ENCODE peak calls at places on chromosomes 7 and 10, in nine cellular contexts. M is ureter; V is activated CD4-positive, alpha-beta T cell treated with anti-CD3 and anti-CD28 coated beads for 24 hours; G is left colon; C is G401; O is tibial artery; Y is CD8-positive, alpha-beta T cell; P is hepatic stellate cell; D is adrenal gland. T is an unnamed sample.

GRCh38 chr7:30983042-30983913 is 19.5 kb downstream of the GHRHR start:
- DNase-seq in M (peak), V (peak), G (peak), C (peak), O (peak), Y (peak), P (peak), D (peak), T (peak)

GRCh38 chr7:44289341-44290249 is 35.8 kb downstream of the CAMK2B start:
- DNase-seq in M (peak), V (no peak), G (peak), C (peak), O (peak), Y (peak), P (no peak), D (no peak), T (no peak)

GRCh38 chr7:80370587-80370986 is 141.3 kb downstream of the GNAT3 start:
- DNase-seq in M (no peak), V (no peak), G (no peak), C (no peak), O (no peak), Y (no peak), P (no peak), D (no peak), T (no peak)

GRCh38 chr10:24462889-24463552 is 254.1 kb downstream of the KIAA1217 start:
- DNase-seq in M (no peak), V (no peak), G (no peak), C (no peak), O (no peak), Y (no peak), P (no peak), D (no peak), T (no peak)

GRCh38 chr7:81159402-81159801 is 240.6 kb upstream of the SEMA3C start:
- DNase-seq in M (no peak), V (no peak), G (no peak), C (no peak), O (no peak), Y (no peak), P (no peak), D (no peak), T (no peak)

GRCh38 chr7:83947260-83947659 is 247.3 kb downstream of the SEMA3A start:
- DNase-seq in M (no peak), V (no peak), G (no peak), C (peak), O (no peak), Y (no peak), P (peak), D (peak), T (peak)

GRCh38 chr10:101224910-101225823 is 4.1 kb downstream of the LBX1 start:
- DNase-seq in M (no peak), V (no peak), G (no peak), C (no peak), O (no peak), Y (no peak), P (no peak), D (peak), T (no peak)

GRCh38 chr7:86844608-86845007 is 200.9 kb downstream of the GRM3 start:
- DNase-seq in M (no peak), V (no peak), G (no peak), C (no peak), O (no peak), Y (no peak), P (no peak), D (no peak), T (no peak)

GRCh38 chr10:132508497-132509443 is 28.8 kb upstream of the INPP5A start:
- DNase-seq in M (peak), V (no peak), G (peak), C (peak), O (peak), Y (no peak), P (peak), D (peak), T (no peak)

GRCh38 chr10:126588024-126588423 is 82.5 kb downstream of the C10orf90 start:
- DNase-seq in M (no peak), V (no peak), G (no peak), C (no peak), O (no peak), Y (no peak), P (no peak), D (no peak), T (no peak)

GRCh38 chr7:74173074-74173473 is 1.1 kb upstream of the EIF4H start:
- DNase-seq in M (no peak), V (no peak), G (peak), C (peak), O (no peak), Y (no peak), P (no peak), D (peak), T (no peak)

GRCh38 chr7:3695602-3696001 is 394.6 kb downstream of the SDK1 start:
- DNase-seq in M (no peak), V (no peak), G (no peak), C (no peak), O (no peak), Y (no peak), P (no peak), D (no peak), T (no peak)

GRCh38 chr7:132573237-132573636 is 3.0 kb downstream of the PLXNA4 start:
- DNase-seq in M (no peak), V (no peak), G (no peak), C (no peak), O (no peak), Y (no peak), P (no peak), D (no peak), T (no peak)

GRCh38 chr7:41104621-41105020 is 598.3 kb downstream of the INHBA start:
- DNase-seq in M (no peak), V (no peak), G (no peak), C (no peak), O (no peak), Y (no peak), P (no peak), D (no peak), T (no peak)

GRCh38 chr10:101767600-101767945 is 8.3 kb downstream of the FGF8 start:
- DNase-seq in M (no peak), V (no peak), G (no peak), C (no peak), O (no peak), Y (no peak), P (no peak), D (no peak), T (no peak)

GRCh38 chr7:24871765-24872164 is 108.2 kb downstream of the OSBPL3 start:
- DNase-seq in M (no peak), V (no peak), G (no peak), C (no peak), O (no peak), Y (no peak), P (no peak), D (no peak), T (peak)

GRCh38 chr7:105521027-105521730 is 892 bp downstream of the PUS7 start:
- DNase-seq in M (peak), V (peak), G (peak), C (peak), O (peak), Y (peak), P (peak), D (peak), T (peak)

GRCh38 chr10:92387289-92387940 is 96.4 kb downstream of the MARCHF5 start:
- DNase-seq in M (no peak), V (peak), G (no peak), C (peak), O (no peak), Y (no peak), P (peak), D (peak), T (peak)

GRCh38 chr10:131961777-131962450 is 19.8 kb downstream of the BNIP3 start:
- DNase-seq in M (no peak), V (no peak), G (no peak), C (peak), O (no peak), Y (no peak), P (no peak), D (no peak), T (no peak)

GRCh38 chr7:106285801-106286492 is 1.2 kb upstream of the NAMPT start:
- DNase-seq in M (no peak), V (peak), G (no peak), C (peak), O (no peak), Y (no peak), P (peak), D (peak), T (no peak)

GRCh38 chr10:126239844-126240243 is 148.4 kb downstream of the ADAM12 start:
- DNase-seq in M (no peak), V (no peak), G (no peak), C (no peak), O (no peak), Y (no peak), P (no peak), D (no peak), T (no peak)

GRCh38 chr10:99834410-99834809 is 52.0 kb downstream of the ABCC2 start:
- DNase-seq in M (no peak), V (no peak), G (no peak), C (no peak), O (no peak), Y (no peak), P (peak), D (no peak), T (no peak)

GRCh38 chr7:76294344-76295024 is 8.0 kb upstream of the HSPB1 start:
- DNase-seq in M (peak), V (no peak), G (peak), C (peak), O (peak), Y (no peak), P (peak), D (peak), T (no peak)

GRCh38 chr10:6667679-6668270 is 87.7 kb upstream of the PRKCQ start:
- DNase-seq in M (no peak), V (peak), G (no peak), C (peak), O (no peak), Y (no peak), P (peak), D (peak), T (peak)

GRCh38 chr7:116953727-116954442 is 584 bp downstream of the ST7 start:
- DNase-seq in M (peak), V (peak), G (peak), C (peak), O (peak), Y (no peak), P (peak), D (peak), T (peak)

GRCh38 chr10:24944512-24945255 is 7.7 kb downstream of the PRTFDC1 start:
- DNase-seq in M (no peak), V (no peak), G (peak), C (no peak), O (no peak), Y (no peak), P (no peak), D (peak), T (peak)

GRCh38 chr7:98107313-98107691 is 640 bp downstream of the LMTK2 start:
- DNase-seq in M (no peak), V (no peak), G (no peak), C (peak), O (no peak), Y (no peak), P (no peak), D (peak), T (peak)

GRCh38 chr10:131784363-131785120 is 116.3 kb upstream of the PPP2R2D start:
- DNase-seq in M (no peak), V (no peak), G (no peak), C (no peak), O (peak), Y (no peak), P (no peak), D (no peak), T (no peak)

GRCh38 chr7:64875258-64875657 is 27.8 kb upstream of the ZNF273 start:
- DNase-seq in M (peak), V (no peak), G (no peak), C (no peak), O (peak), Y (no peak), P (no peak), D (no peak), T (no peak)

GRCh38 chr10:30493609-30494530 is 59.9 kb downstream of the MAP3K8 start:
- DNase-seq in M (peak), V (no peak), G (peak), C (no peak), O (peak), Y (no peak), P (peak), D (peak), T (peak)

GRCh38 chr7:288671-289101 is 1.3 kb upstream of the FOXL3 start:
- DNase-seq in M (no peak), V (no peak), G (peak), C (no peak), O (peak), Y (peak), P (no peak), D (no peak), T (no peak)

GRCh38 chr7:101125989-101126650 is 784 bp upstream of the SERPINE1 start:
- DNase-seq in M (peak), V (no peak), G (peak), C (no peak), O (peak), Y (peak), P (no peak), D (peak), T (no peak)

GRCh38 chr7:140646931-140647647 is 6.5 kb upstream of the DENND2A start:
- DNase-seq in M (no peak), V (no peak), G (no peak), C (peak), O (peak), Y (peak), P (peak), D (peak), T (peak)

GRCh38 chr10:76946268-76946667 is 691.3 kb downstream of the KCNMA1 start:
- DNase-seq in M (no peak), V (no peak), G (no peak), C (no peak), O (no peak), Y (no peak), P (no peak), D (no peak), T (no peak)

GRCh38 chr7:106962751-106963150 is 81.8 kb upstream of the PRKAR2B start:
- DNase-seq in M (no peak), V (no peak), G (no peak), C (no peak), O (no peak), Y (no peak), P (no peak), D (no peak), T (no peak)